ENCODE peak calls at places on chromosomes 1 and 21, in four cellular contexts. U is esophagus muscularis mucosa, E is GM12878, G is sigmoid colon. N is an unnamed sample.

GRCh38 chr1:75136921-75137641 is 2.9 kb downstream of the LHX8 start:
- DNase-seq in U (no peak), E (no peak), G (peak; percentile 61), N (no peak)

GRCh38 chr1:47424336-47424982 is 8.4 kb downstream of the FOXE3 start:
- DNase-seq in U (no peak), E (no peak), G (no peak), N (no peak)

GRCh38 chr1:74368335-74368734 is 133.1 kb downstream of the TNNI3K start:
- DNase-seq in U (no peak), E (no peak), G (no peak), N (no peak)

GRCh38 chr1:215767761-215768160 is 200.7 kb downstream of the KCTD3 start:
- DNase-seq in U (no peak), E (no peak), G (no peak), N (no peak)

GRCh38 chr1:223664106-223664505 is 1.4 kb downstream of the CAPN8 start:
- DNase-seq in U (no peak), E (no peak), G (no peak), N (no peak)

GRCh38 chr1:97308131-97308530 is 586.5 kb downstream of the PTBP2 start:
- DNase-seq in U (no peak), E (no peak), G (no peak), N (no peak)

GRCh38 chr1:154727409-154727808 is 119.4 kb upstream of the ADAR start:
- DNase-seq in U (no peak), E (peak; percentile 35), G (no peak), N (no peak)

GRCh38 chr1:67557731-67558448 is 127.1 kb upstream of the GADD45A start:
- DNase-seq in U (no peak), E (no peak), G (no peak), N (peak; percentile 10)

GRCh38 chr1:15401391-15402055 is 8.2 kb upstream of the EFHD2 start:
- DNase-seq in U (no peak), E (no peak), G (no peak), N (no peak)

GRCh38 chr1:91884459-91885290 is 1.3 kb downstream of the TGFBR3 start:
- DNase-seq in U (no peak), E (no peak), G (peak; percentile 75), N (no peak)

GRCh38 chr1:110262846-110263631 is 52.9 kb downstream of the KCNC4 start:
- DNase-seq in U (no peak), E (no peak), G (no peak), N (peak; percentile 39)

GRCh38 chr1:201490708-201491131 is 16.2 kb downstream of the CSRP1 start:
- DNase-seq in U (no peak), E (no peak), G (peak; percentile 73), N (no peak)

GRCh38 chr1:88061106-88061829 is 622.8 kb upstream of the PKN2 start:
- DNase-seq in U (no peak), E (no peak), G (peak; percentile 72), N (no peak)

DNA sequence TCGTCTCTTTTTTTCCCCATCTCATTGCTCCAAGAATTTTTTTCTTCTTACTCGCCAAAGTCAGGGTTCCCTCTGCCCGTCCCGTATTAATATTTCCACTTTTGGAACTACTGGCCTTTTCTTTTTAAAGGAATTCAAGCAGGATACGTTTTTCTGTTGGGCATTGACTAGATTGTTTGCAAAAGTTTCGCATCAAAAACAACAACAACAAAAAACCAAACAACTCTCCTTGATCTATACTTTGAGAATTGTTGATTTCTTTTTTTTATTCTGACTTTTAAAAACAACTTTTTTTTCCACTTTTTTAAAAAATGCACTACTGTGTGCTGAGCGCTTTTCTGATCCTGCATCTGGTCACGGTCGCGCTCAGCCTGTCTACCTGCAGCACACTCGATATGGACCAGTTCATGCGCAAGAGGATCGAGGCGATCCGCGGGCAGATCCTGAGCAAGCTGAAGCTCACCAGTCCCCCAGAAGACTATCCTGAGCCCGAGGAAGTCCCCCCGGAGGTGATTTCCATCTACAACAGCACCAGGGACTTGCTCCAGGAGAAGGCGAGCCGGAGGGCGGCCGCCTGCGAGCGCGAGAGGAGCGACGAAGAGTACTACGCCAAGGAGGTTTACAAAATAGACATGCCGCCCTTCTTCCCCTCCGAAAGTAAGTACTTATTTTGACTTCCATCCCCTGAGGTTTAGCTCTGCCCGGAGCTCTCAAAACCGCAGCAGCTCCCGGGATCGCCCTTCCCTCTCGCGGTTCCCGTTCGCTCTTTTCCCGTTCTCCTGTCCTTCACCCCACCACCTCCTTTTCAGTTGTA is 1.5 kb downstream of the TGFB2 start:
- DNase-seq in U (no peak), E (no peak), G (peak; percentile 78), N (no peak)
- TF ChIP-seq POLR2AphosphoS5 in U (no peak), E (no peak), G (no peak), N (no peak)

GRCh38 chr1:56196839-56197238 is 382.5 kb downstream of the PLPP3 start:
- DNase-seq in U (no peak), E (no peak), G (no peak), N (no peak)
- H3K4me3 ChIP-seq in U (no peak overlapping the region), E (no peak overlapping the region), G (no peak overlapping the region), N (no peak overlapping the region)

GRCh38 chr1:33338495-33339211 is 17.8 kb upstream of the A3GALT2 start:
- DNase-seq in U (no peak), E (no peak), G (peak; percentile 89), N (peak; percentile 88)

GRCh38 chr1:33342041-33342723 is 21.3 kb upstream of the A3GALT2 start:
- DNase-seq in U (peak; percentile 95), E (peak; percentile 33), G (peak; percentile 93), N (no peak)

GRCh38 chr1:33339413-33339812 is 18.5 kb upstream of the A3GALT2 start:
- DNase-seq in U (no peak), E (no peak), G (peak; percentile 74), N (no peak)

GRCh38 chr1:33343539-33343938 is 22.6 kb upstream of the A3GALT2 start:
- DNase-seq in U (no peak), E (no peak), G (no peak), N (no peak)

DNA sequence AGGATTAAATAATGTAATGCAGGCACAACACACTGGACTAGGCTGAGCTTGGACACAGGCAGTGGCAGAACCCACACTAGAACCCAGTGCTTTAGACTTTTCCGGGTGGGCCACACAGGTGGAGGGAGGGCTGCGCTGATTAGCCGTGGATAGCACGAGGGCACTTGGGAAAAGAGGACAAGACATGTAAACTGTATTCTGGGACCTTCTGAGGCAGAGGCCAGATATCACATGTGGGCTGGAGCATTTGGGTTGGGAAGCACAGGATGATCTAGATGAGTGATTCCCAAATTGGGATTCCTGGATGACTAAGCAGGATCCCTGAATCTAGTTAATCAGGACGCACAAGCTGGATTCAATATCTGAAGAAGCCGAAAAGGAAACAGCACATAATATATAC is 20.3 kb upstream of the A3GALT2 start:
- DNase-seq in U (no peak), E (no peak), G (no peak), N (no peak)
- TF ChIP-seq POLR2AphosphoS5 in U (peak; percentile 55), E (no peak), G (peak; percentile 55), N (no peak)

GRCh38 chr21:41363370-41364270 is 1.8 kb downstream of the MX2 start:
- DNase-seq in U (no peak), E (no peak), G (no peak), N (no peak)
- H3K4me3 ChIP-seq in U (no peak overlapping the region), E (peak overlapping the region; percentile 84), G (no peak overlapping the region), N (no peak overlapping the region)